ENCODE peak calls at places on chromosomes 4 and X, in six cellular contexts. S is esophagus squamous epithelium, L is H1, F is body of pancreas, N is GM12878, I is breast epithelium. M is an unnamed sample.

GRCh38 chr4:181643466-181643865 is 599.7 kb upstream of the TENM3 start:
- DNase-seq in S (no peak), L (no peak), F (no peak), N (no peak), I (no peak), M (no peak)

GRCh38 chrX:48897157-48897620 is 379 bp downstream of the TIMM17B start:
- DNase-seq in S (no peak), L (peak), F (peak), N (no peak), I (peak), M (no peak)

GRCh38 chrX:76454456-76454927 is 27.0 kb downstream of the MAGEE1 start:
- DNase-seq in S (no peak), L (peak), F (no peak), N (no peak), I (no peak), M (no peak)

GRCh38 chr4:10762541-10762940 is 78.0 kb upstream of the CLNK start:
- DNase-seq in S (no peak), L (no peak), F (no peak), N (no peak), I (no peak), M (peak)

GRCh38 chr4:7691061-7691460 is 248.6 kb downstream of the AFAP1 start:
- DNase-seq in S (no peak), L (no peak), F (no peak), N (no peak), I (no peak), M (no peak)

GRCh38 chr4:67288964-67289363 is 256.3 kb downstream of the CENPC start:
- DNase-seq in S (no peak), L (peak), F (no peak), N (no peak), I (no peak), M (no peak)

GRCh38 chrX:44032479-44032878 is 59.3 kb upstream of the NDP start:
- DNase-seq in S (no peak), L (no peak), F (no peak), N (no peak), I (no peak), M (no peak)

GRCh38 chr4:7912826-7913225 is 26.8 kb downstream of the AFAP1 start:
- DNase-seq in S (no peak), L (no peak), F (no peak), N (no peak), I (no peak), M (no peak)

GRCh38 chrX:8037593-8038348 is 110.6 kb upstream of the PNPLA4 start:
- DNase-seq in S (no peak), L (no peak), F (no peak), N (no peak), I (no peak), M (no peak)

GRCh38 chrX:63250253-63250868 is 100.8 kb downstream of the SPIN4 start:
- DNase-seq in S (no peak), L (no peak), F (peak), N (peak), I (peak), M (no peak)

GRCh38 chr4:46389301-46389761 is 597 bp downstream of the GABRA2 start:
- DNase-seq in S (no peak), L (peak), F (no peak), N (no peak), I (no peak), M (no peak)

GRCh38 chr4:95838192-95838591 is 1.7 kb upstream of the PDHA2 start:
- DNase-seq in S (no peak), L (no peak), F (no peak), N (no peak), I (no peak), M (no peak)

GRCh38 chr4:173735055-173735454 is 205.0 kb upstream of the HAND2 start:
- DNase-seq in S (no peak), L (no peak), F (no peak), N (no peak), I (no peak), M (no peak)

GRCh38 chr4:158079661-158080060 is 93.2 kb downstream of the GASK1B start:
- DNase-seq in S (no peak), L (no peak), F (no peak), N (no peak), I (no peak), M (no peak)

GRCh38 chr4:184440593-184441358 is 33.6 kb downstream of the IRF2 start:
- DNase-seq in S (no peak), L (no peak), F (no peak), N (no peak), I (no peak), M (no peak)

GRCh38 chr4:37453361-37454262 is 209.1 kb downstream of the NWD2 start:
- DNase-seq in S (no peak), L (peak), F (peak), N (no peak), I (peak), M (no peak)

GRCh38 chrX:39487166-39488006 is 610.4 kb downstream of the BCOR start:
- DNase-seq in S (no peak), L (no peak), F (no peak), N (peak), I (no peak), M (no peak)

GRCh38 chr4:102477657-102478056 is 23.5 kb upstream of the NFKB1 start:
- DNase-seq in S (no peak), L (no peak), F (no peak), N (no peak), I (no peak), M (no peak)

GRCh38 chr4:148444296-148445070 is 2.3 kb upstream of the NR3C2 start:
- DNase-seq in S (no peak), L (peak), F (peak), N (no peak), I (peak), M (no peak)

GRCh38 chrX:25544641-25545040 is 528.9 kb upstream of the ARX start:
- DNase-seq in S (no peak), L (no peak), F (no peak), N (no peak), I (no peak), M (no peak)

GRCh38 chr4:68038272-68038671 is 75.0 kb upstream of the TMPRSS11A start:
- DNase-seq in S (no peak), L (no peak), F (no peak), N (no peak), I (no peak), M (no peak)

GRCh38 chrX:124555036-124555595 is 208.8 kb downstream of the SH2D1A start:
- DNase-seq in S (no peak), L (no peak), F (no peak), N (no peak), I (no peak), M (peak)

GRCh38 chr4:84497220-84497834 is 1.8 kb downstream of the NKX6-1 start:
- DNase-seq in S (no peak), L (peak), F (no peak), N (no peak), I (no peak), M (no peak)

GRCh38 chrX:152861116-152861515 is 30.3 kb downstream of the NSDHL start:
- DNase-seq in S (no peak), L (no peak), F (no peak), N (no peak), I (no peak), M (no peak)

GRCh38 chr4:123479944-123480343 is 83.3 kb downstream of the SPRY1 start:
- DNase-seq in S (no peak), L (no peak), F (no peak), N (no peak), I (no peak), M (no peak)

GRCh38 chrX:46574337-46574940 is 874 bp downstream of the CHST7 start:
- DNase-seq in S (no peak), L (peak), F (no peak), N (no peak), I (no peak), M (no peak)

GRCh38 chr4:13584481-13584880 is 40.2 kb upstream of the NKX3-2 start:
- DNase-seq in S (no peak), L (no peak), F (no peak), N (no peak), I (no peak), M (no peak)

GRCh38 chr4:6906046-6906445 is 3.6 kb upstream of the TBC1D14 start:
- DNase-seq in S (no peak), L (no peak), F (no peak), N (no peak), I (peak), M (no peak)

GRCh38 chrX:57640674-57641016 is 39.4 kb downstream of the NLRP2B start:
- DNase-seq in S (no peak), L (no peak), F (no peak), N (no peak), I (no peak), M (no peak)

GRCh38 chr4:125951275-125951887 is 636.6 kb downstream of the FAT4 start:
- DNase-seq in S (no peak), L (no peak), F (no peak), N (no peak), I (no peak), M (no peak)

GRCh38 chrX:48794340-48794920 is 7.4 kb upstream of the HDAC6 start:
- DNase-seq in S (no peak), L (no peak), F (no peak), N (no peak), I (no peak), M (no peak)

GRCh38 chr4:80173387-80173786 is 23.9 kb upstream of the PRDM8 start:
- DNase-seq in S (no peak), L (no peak), F (no peak), N (no peak), I (no peak), M (peak)

GRCh38 chrX:27057883-27058282 is 405.3 kb downstream of the PPP4R3C start:
- DNase-seq in S (no peak), L (no peak), F (no peak), N (no peak), I (no peak), M (no peak)

GRCh38 chrX:69387559-69388487 is 116.3 kb upstream of the NALF2 start:
- DNase-seq in S (no peak), L (peak), F (peak), N (no peak), I (no peak), M (peak)

GRCh38 chr4:98928131-98928504 is 815 bp downstream of the EIF4E start:
- DNase-seq in S (peak), L (no peak), F (peak), N (no peak), I (peak), M (peak)

GRCh38 chr4:98930311-98930865 is 1.5 kb upstream of the EIF4E start:
- DNase-seq in S (no peak), L (no peak), F (no peak), N (no peak), I (no peak), M (no peak)

GRCh38 chr4:98929341-98930267 is 671 bp upstream of the EIF4E start:
- DNase-seq in S (no peak), L (peak), F (peak), N (peak), I (peak), M (peak)

GRCh38 chr4:98932539-98932938 is 3.6 kb upstream of the EIF4E start:
- DNase-seq in S (no peak), L (no peak), F (no peak), N (no peak), I (no peak), M (no peak)

DNA sequence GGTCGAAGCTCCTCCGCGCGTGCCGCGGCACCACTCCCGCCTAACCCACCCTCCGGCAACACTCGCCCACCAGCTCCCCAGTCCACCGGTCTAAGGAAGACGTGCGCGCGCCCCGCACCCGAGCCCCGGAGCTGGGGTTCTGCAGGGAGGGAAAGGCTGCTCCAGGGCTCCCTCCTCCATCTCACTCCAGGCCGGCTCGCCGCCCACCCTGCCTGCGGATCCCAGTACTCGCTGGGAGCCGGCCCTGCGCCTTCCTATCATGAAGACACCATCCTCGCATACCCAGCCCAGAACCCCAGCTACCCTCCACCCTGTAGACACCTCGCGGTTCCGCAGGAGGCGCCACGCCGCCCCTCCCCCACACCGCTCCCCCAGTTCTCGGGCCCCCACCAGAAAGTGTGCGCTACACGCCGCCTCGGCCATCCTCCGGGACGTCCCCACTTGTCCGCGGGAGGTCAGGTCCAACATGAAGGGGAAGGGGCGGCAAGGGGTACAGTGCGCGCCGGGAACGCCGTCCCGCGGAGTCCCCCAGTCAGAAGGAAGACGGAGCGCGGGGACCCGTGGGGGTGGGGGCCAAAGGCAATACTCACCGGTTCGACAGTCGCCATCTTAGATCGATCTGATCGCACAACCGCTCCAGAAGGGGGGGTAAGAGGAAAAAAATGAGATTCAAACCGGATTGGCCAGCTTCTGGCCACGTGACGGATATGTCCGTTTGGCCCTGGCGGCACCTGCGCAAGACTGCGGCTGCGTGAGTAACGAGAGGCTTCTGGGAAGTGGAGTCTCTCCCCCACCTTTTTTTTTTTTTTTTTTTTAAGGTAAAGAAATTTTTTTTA is at the start of gene EIF4E:
- DNase-seq in S (peak), L (peak), F (peak), N (peak), I (peak), M (peak)
- TF ChIP-seq POLR2A in S (peak), L (peak), F (no peak), N (peak), I (no peak), M (peak)

GRCh38 chr4:688695-689497 is at the start of gene SLC49A3:
- DNase-seq in S (no peak), L (peak), F (no peak), N (no peak), I (no peak), M (no peak)
- TF ChIP-seq POLR2A in S (no peak), L (peak), F (no peak), N (peak), I (no peak), M (no peak)

GRCh38 chrX:103256651-103257050 is 1.7 kb upstream of the TCEAL8 start:
- DNase-seq in S (no peak), L (no peak), F (no peak), N (no peak), I (no peak), M (no peak)

GRCh38 chrX:103258275-103258674 is 3.3 kb upstream of the TCEAL8 start:
- DNase-seq in S (no peak), L (no peak), F (no peak), N (no peak), I (no peak), M (no peak)

GRCh38 chrX:103253608-103254007 is 1.3 kb downstream of the TCEAL8 start:
- DNase-seq in S (no peak), L (no peak), F (no peak), N (no peak), I (no peak), M (no peak)

GRCh38 chrX:103254171-103254824 is 657 bp downstream of the TCEAL8 start:
- DNase-seq in S (no peak), L (peak), F (peak), N (peak), I (peak), M (no peak)

DNA sequence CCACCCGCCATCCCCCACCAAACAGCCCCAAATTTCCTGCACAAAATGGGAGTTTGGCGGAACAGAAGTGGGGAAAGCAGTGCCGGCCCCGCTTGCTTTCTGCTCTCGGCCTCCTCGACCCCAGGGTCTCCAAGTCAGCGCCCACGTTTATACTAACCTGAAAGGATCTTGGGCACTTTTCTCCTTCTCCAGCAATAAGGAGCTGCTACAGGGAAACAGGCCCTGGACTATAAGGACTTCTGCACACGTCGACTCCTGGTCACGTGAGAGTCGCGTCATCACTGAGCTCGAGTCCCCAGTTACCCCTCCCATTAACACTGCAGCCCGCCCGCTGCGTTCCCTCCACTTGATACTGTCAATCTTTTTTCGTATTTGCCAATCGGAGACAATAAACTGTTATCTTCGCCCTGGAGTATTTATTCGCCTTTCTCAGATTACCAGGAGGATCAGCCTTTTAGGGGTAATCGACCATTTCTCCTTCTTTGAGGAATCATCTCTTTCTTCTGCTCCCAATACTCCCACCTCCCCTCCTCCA is at the start of gene TCEAL8:
- DNase-seq in S (peak), L (peak), F (peak), N (peak), I (peak), M (peak)
- TF ChIP-seq POLR2A in S (peak), L (peak), F (peak), N (peak), I (peak), M (peak)

DNA sequence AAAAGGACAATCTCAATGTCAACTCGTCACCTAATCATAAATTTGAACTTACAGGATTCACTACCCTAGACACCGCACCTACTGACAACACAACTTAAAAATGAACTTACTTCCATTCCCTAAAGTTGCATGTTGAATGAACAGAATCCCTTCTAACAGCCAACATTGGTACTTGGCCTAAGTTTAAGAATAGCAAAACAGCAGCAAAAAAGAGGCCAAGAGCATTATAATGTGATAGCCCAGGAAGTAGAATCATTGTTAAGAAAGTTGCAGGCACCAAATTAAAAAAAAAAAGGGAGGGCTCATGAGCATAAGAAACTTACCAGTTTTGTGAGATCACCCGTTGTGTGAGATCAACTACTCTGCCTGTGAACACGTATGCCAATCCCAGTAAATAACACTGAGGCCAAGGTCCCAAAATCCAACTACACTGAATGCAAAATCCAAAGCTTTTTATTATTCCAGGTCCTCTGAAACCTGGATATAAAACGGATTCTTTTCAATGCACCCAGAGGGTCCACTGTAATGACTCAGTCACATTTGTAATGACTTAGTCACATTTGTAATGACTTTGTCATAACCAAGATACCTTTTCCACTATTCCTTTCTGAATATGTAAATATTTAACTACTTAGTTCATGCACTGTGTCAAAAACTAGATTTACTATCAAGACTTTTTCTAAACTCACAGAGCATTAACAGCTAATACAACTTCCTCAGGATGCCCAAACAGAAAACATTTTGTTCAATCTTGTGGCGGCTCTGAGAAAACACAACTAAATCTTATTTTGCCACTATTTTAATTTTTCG is 6.8 kb downstream of the HNRNPDL start:
- DNase-seq in S (no peak), L (no peak), F (no peak), N (no peak), I (no peak), M (no peak)
- TF ChIP-seq POLR2A in S (no peak), L (peak), F (no peak), N (peak), I (no peak), M (no peak)

DNA sequence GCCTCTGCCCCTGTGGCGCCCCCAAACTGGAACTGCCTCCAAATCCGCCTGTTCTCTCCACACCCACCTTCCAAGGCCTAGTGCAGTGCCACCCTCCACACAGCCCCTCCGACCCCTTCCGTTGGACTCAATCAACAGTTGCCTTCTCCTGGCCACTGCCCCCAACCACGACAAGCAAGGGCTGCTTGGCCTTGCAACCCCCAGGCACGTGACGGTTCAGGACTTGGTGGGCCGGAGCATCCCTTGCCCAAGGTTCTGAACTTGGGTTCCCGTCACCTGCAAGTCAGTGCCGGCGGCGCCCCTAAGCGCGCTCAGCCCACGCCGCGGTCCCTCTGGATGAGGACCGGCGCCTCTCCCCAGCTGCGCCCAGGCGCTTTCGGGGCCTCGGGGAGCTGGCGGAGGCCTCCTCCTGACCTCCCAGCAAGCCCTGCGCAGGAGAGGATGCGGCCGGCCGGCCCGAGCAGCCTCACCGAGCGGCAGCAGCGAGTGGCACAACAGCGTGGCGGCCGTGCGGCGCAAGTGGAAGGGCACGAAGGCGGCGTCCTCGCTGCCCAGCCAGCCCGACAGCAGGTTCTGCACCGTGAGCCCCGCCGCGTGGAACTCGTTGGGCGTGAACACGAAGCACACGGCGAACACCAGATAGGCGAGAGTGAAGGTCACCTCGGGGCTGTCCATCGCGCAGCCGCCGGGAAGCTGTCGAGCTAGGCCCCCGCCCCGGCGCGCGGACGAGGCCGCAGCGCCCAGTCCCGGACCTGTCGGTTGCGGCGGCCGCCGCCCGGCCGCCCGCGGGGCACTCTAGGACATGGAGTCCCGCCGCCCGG is 750 bp downstream of the TMEM129 start:
- DNase-seq in S (no peak), L (peak), F (no peak), N (no peak), I (no peak), M (no peak)
- TF ChIP-seq POLR2A in S (peak), L (peak), F (peak), N (no peak), I (no peak), M (peak)